ENCODE peak calls at places on chromosomes 4 and X, in six cellular contexts. M is Daoy; J is activated T-helper 1 cell treated with anti-CD3 and anti-CD28 coated beads, Interleukin-2, amount 50 U/mL, for 16 hours; O is CD4-positive, CD25-positive, alpha-beta regulatory T cell; X is astrocyte of the hippocampus; W is NCI-H2029 treated with DMSO at 0.1 percent for 48 hours. F is an unnamed sample.

GRCh38 chr4:168505996-168506395 is 9.1 kb downstream of the PALLD start:
- DNase-seq in M (no peak), J (no peak), O (no peak), X (no peak), W (no peak), F (no peak)

GRCh38 chr4:74420863-74421262 is 24.1 kb upstream of the AREG start:
- DNase-seq in M (no peak), J (no peak), O (no peak), X (no peak), W (no peak), F (no peak)

GRCh38 chrX:9875801-9876200 is 89.6 kb downstream of the SHROOM2 start:
- DNase-seq in M (no peak), J (no peak), O (no peak), X (no peak), W (no peak), F (peak; percentile 6)

GRCh38 chr4:43778187-43778915 is 670.3 kb downstream of the KCTD8 start:
- DNase-seq in M (no peak), J (no peak), O (no peak), X (no peak), W (no peak), F (no peak)

GRCh38 chr4:120858776-120859175 is 63.8 kb downstream of the PRDM5 start:
- DNase-seq in M (no peak), J (no peak), O (no peak), X (no peak), W (no peak), F (no peak)

GRCh38 chr4:14834382-14834781 is 167.9 kb upstream of the CPEB2 start:
- DNase-seq in M (no peak), J (no peak), O (no peak), X (no peak), W (no peak), F (no peak)

GRCh38 chrX:153723351-153724251 is 586 bp downstream of the BCAP31 start:
- DNase-seq in M (peak; percentile 50), J (no peak), O (peak; percentile 60), X (peak; percentile 66), W (no peak), F (no peak)

GRCh38 chrX:1027133-1027532 is 185.3 kb downstream of the CRLF2 start:
- DNase-seq in M (no peak), J (no peak), O (no peak), X (no peak), W (no peak), F (no peak)

GRCh38 chrX:135295238-135295943 is 13.9 kb upstream of the ETDC start:
- DNase-seq in M (peak; percentile 64), J (peak; percentile 14), O (peak; percentile 72), X (peak; percentile 66), W (no peak), F (peak; percentile 37)

GRCh38 chr4:38902695-38903094 is 35.1 kb downstream of the FAM114A1 start:
- DNase-seq in M (no peak), J (no peak), O (peak; percentile 55), X (peak; percentile 20), W (no peak), F (no peak)

GRCh38 chrX:1932231-1932630 is 317.4 kb downstream of the ASMT start:
- DNase-seq in M (no peak), J (no peak), O (no peak), X (peak; percentile 35), W (no peak), F (no peak)

GRCh38 chrX:139204903-139205667 is 325.5 kb upstream of the F9 start:
- DNase-seq in M (peak; percentile 67), J (no peak), O (no peak), X (peak; percentile 80), W (no peak), F (no peak)

GRCh38 chrX:7330971-7331746 is 183.2 kb upstream of the PUDP start:
- DNase-seq in M (no peak), J (no peak), O (no peak), X (peak; percentile 73), W (no peak), F (no peak)

GRCh38 chrX:119667111-119667928 is 25.6 kb downstream of the SEPTIN6 start:
- DNase-seq in M (peak; percentile 23), J (no peak), O (no peak), X (no peak), W (no peak), F (no peak)

F was measured in DMS79 treated with DMSO at 0.1 percent for 48 hours.